ENCODE peak calls at places on chromosomes 13 and 19, in nine cellular contexts. O is effector memory CD8-positive, alpha-beta T cell; D is neural crest cell; U is iPS DF 6.9; L is cardiac muscle cell; H is CD4-positive, alpha-beta T cell; Q is stimulated activated CD4-positive, alpha-beta T cell treated with anti-CD3 and anti-CD28 coated beads, Interleukin-4, amount 100 ng/mL, for 1 hour; F is left kidney; R is OCI-M1. M is an unnamed sample.

GRCh38 chr19:44955500-44956439 is 590 bp downstream of the CLPTM1 start:
- DNase-seq in O (no peak), D (no peak), U (no peak), L (no peak), H (no peak), Q (no peak), F (no peak), R (peak), M (no peak)

GRCh38 chr19:10872551-10873107 is 1.3 kb downstream of the CARM1 start:
- DNase-seq in O (no peak), D (no peak), U (no peak), L (no peak), H (no peak), Q (peak), F (no peak), R (peak), M (no peak)

GRCh38 chr19:45598267-45599011 is 3.6 kb downstream of the GPR4 start:
- DNase-seq in O (no peak), D (no peak), U (no peak), L (peak), H (no peak), Q (no peak), F (no peak), R (peak), M (no peak)

GRCh38 chr13:110055089-110055488 is 251.9 kb downstream of the COL4A1 start:
- DNase-seq in O (no peak), D (no peak), U (no peak), L (no peak), H (no peak), Q (no peak), F (no peak), R (no peak), M (no peak)

GRCh38 chr19:40089462-40089861 is 1.3 kb downstream of the ZNF780A start:
- DNase-seq in O (no peak), D (no peak), U (no peak), L (peak), H (no peak), Q (no peak), F (no peak), R (peak), M (no peak)

GRCh38 chr19:55161571-55162322 is 4.2 kb upstream of the TNNI3 start:
- DNase-seq in O (no peak), D (no peak), U (no peak), L (no peak), H (no peak), Q (no peak), F (no peak), R (no peak), M (no peak)

GRCh38 chr13:100128373-100128772 is 39.5 kb downstream of the PCCA start:
- DNase-seq in O (no peak), D (no peak), U (no peak), L (no peak), H (no peak), Q (peak), F (peak), R (peak), M (no peak)

GRCh38 chr13:102172406-102172805 is 229.4 kb downstream of the FGF14 start:
- DNase-seq in O (no peak), D (no peak), U (no peak), L (no peak), H (no peak), Q (no peak), F (no peak), R (no peak), M (no peak)

GRCh38 chr19:55640043-55640576 is 692 bp upstream of the ZNF580 start:
- DNase-seq in O (peak), D (no peak), U (no peak), L (peak), H (peak), Q (peak), F (peak), R (no peak), M (no peak)

GRCh38 chr13:51241720-51242119 is 19.5 kb downstream of the FAM124A start:
- DNase-seq in O (no peak), D (no peak), U (no peak), L (peak), H (no peak), Q (no peak), F (no peak), R (peak), M (no peak)

M was measured in NT2/D1.